ENCODE peak calls at places on chromosomes 5 and 9, in five cellular contexts. J, K, R, F and E are unnamed samples.
A peak's percentile ranks its signal among the peaks of the same experiment; 100 is the strongest.

GRCh38 chr9:109436071-109436470 is 62.0 kb downstream of the PTPN3 start:
- DNase-seq in K (no peak), J (no peak), R (no peak), F (no peak), E (no peak)

GRCh38 chr9:129236441-129237145 is 58.5 kb upstream of the IER5L start:
- DNase-seq in R (no peak), F (no peak), K (no peak), J (no peak), E (no peak)

GRCh38 chr9:84575705-84576104 is 93.8 kb upstream of the NTRK2 start:
- DNase-seq in K (no peak), R (no peak), F (no peak), J (no peak), E (no peak)

GRCh38 chr9:20284601-20285289 is 337.6 kb downstream of the MLLT3 start:
- DNase-seq in F (no peak), J (no peak), K (no peak), R (no peak), E (no peak)

GRCh38 chr5:98398465-98398864 is 375.0 kb upstream of the RGMB start:
- DNase-seq in R (no peak), K (no peak), F (no peak), J (no peak), E (no peak)

GRCh38 chr9:28899267-28899666 is 1326.0 kb upstream of the C9orf72 start:
- DNase-seq in R (no peak), F (no peak), J (no peak), K (no peak), E (no peak)

GRCh38 chr5:159395202-159395601 is 64.9 kb upstream of the IL12B start:
- DNase-seq in J (no peak), F (no peak), R (no peak), K (no peak), E (no peak)

GRCh38 chr5:156052697-156053455 is 274.1 kb upstream of the SGCD start:
- DNase-seq in R (no peak), F (no peak), J (no peak), K (no peak), E (no peak)

GRCh38 chr9:133523096-133523495 is 1.7 kb downstream of the MYMK start:
- DNase-seq in J (no peak), F (no peak), R (no peak), K (no peak), E (no peak)

GRCh38 chr9:129142115-129142514 is 30.9 kb downstream of the PTPA start:
- DNase-seq in F (no peak), J (no peak), R (no peak), K (no peak), E (no peak)

GRCh38 chr9:35938474-35939145 is 19.3 kb downstream of the OR2S2 start:
- DNase-seq in R (no peak), F (no peak), K (no peak), J (no peak), E (no peak)

GRCh38 chr9:15936316-15936869 is 383.6 kb downstream of the CCDC171 start:
- DNase-seq in R (peak; percentile 52), J (no peak), K (no peak), F (no peak), E (peak; percentile 3)

GRCh38 chr9:94672811-94673487 is 33.6 kb upstream of the FBP1 start:
- DNase-seq in K (no peak), F (no peak), J (no peak), R (peak; percentile 65), E (peak; percentile 59)

GRCh38 chr5:43000198-43000840 is 39.8 kb downstream of the ANXA2R start:
- DNase-seq in R (peak; percentile 60), F (peak; percentile 40), J (no peak), K (no peak), E (peak; percentile 69)

GRCh38 chr9:124632077-124632621 is 125.0 kb upstream of the NR5A1 start:
- DNase-seq in J (no peak), R (peak; percentile 8), K (no peak), F (no peak), E (peak; percentile 46)

GRCh38 chr5:11143456-11144267 is 382.6 kb upstream of the DAP start:
- DNase-seq in J (no peak), K (no peak), F (no peak), R (no peak), E (no peak)

GRCh38 chr9:125646222-125647100 is 60.5 kb downstream of the MAPKAP1 start:
- DNase-seq in J (no peak), F (no peak), R (peak; percentile 52), K (no peak), E (peak; percentile 52)

GRCh38 chr5:138955013-138955660 is 80.0 kb upstream of the LRRTM2 start:
- DNase-seq in F (no peak), R (peak; percentile 41), J (peak; percentile 14), K (peak; percentile 60), E (peak; percentile 52)

GRCh38 chr5:137051165-137051564 is 448.0 kb downstream of the SPOCK1 start:
- DNase-seq in R (no peak), J (no peak), F (no peak), K (no peak), E (no peak)